ENCODE peak calls at places on chromosomes 7 and 10, in eight cellular contexts. N, I, J, B, A, F, Z and O are unnamed samples.

GRCh38 chr10:91287276-91287675 is 66.8 kb downstream of the PCGF5 start:
- DNase-seq in J (peak; percentile 14), B (peak; percentile 35), A (no peak), N (no peak), F (no peak), Z (no peak), I (no peak), O (no peak)

GRCh38 chr7:149734514-149735075 is 38.8 kb downstream of the ZNF467 start:
- DNase-seq in F (no peak), Z (no peak), N (no peak), A (no peak), J (no peak), I (no peak), B (peak; percentile 28), O (no peak)

GRCh38 chr7:100567751-100568175 is 5.9 kb downstream of the SAP25 start:
- DNase-seq in J (no peak), Z (no peak), I (peak; percentile 80), N (no peak), B (no peak), A (no peak), F (no peak), O (no peak)

GRCh38 chr7:25857376-25858067 is 294.5 kb upstream of the NFE2L3 start:
- DNase-seq in A (peak; percentile 62), I (no peak), F (peak; percentile 55), J (no peak), B (no peak), Z (peak; percentile 91), N (no peak), O (no peak)

GRCh38 chr7:32957326-32958045 is at the start of gene FKBP9:
- DNase-seq in Z (peak; percentile 90), A (peak; percentile 86), N (peak; percentile 70), I (no peak), B (peak; percentile 97), J (peak; percentile 88), F (peak; percentile 79), O (peak; percentile 82)

GRCh38 chr10:86152911-86153310 is 213.7 kb downstream of the GRID1 start:
- DNase-seq in J (no peak), B (no peak), Z (no peak), I (no peak), A (no peak), F (no peak), N (no peak), O (no peak)

GRCh38 chr10:6603142-6604125 is 23.4 kb upstream of the PRKCQ start:
- DNase-seq in A (no peak), I (no peak), F (no peak), Z (no peak), J (no peak), N (no peak), B (no peak), O (no peak)

GRCh38 chr7:105309235-105310156 is 79.2 kb downstream of the SRPK2 start:
- DNase-seq in B (no peak), F (no peak), N (no peak), J (no peak), Z (peak; percentile 59), A (peak; percentile 14), I (no peak), O (no peak)

GRCh38 chr7:45890902-45891461 is 2.7 kb downstream of the IGFBP1 start:
- DNase-seq in J (peak; percentile 33), I (peak; percentile 71), Z (peak; percentile 35), N (peak; percentile 42), B (no peak), F (peak; percentile 53), A (peak; percentile 49), O (peak; percentile 62)

GRCh38 chr10:79329529-79329928 is 17.7 kb upstream of the PPIF start:
- DNase-seq in I (no peak), F (no peak), A (no peak), Z (no peak), N (no peak), J (no peak), B (no peak), O (no peak)

GRCh38 chr7:20598479-20599419 is 16.7 kb upstream of the ABCB5 start:
- DNase-seq in N (peak; percentile 51), A (peak; percentile 68), F (peak; percentile 71), Z (peak; percentile 73), B (peak; percentile 4), J (peak; percentile 65), I (peak; percentile 81), O (peak; percentile 95)

GRCh38 chr10:88401671-88402347 is 181.3 kb downstream of the RNLS start:
- DNase-seq in B (no peak), I (no peak), J (peak; percentile 36), A (no peak), N (no peak), Z (no peak), F (peak; percentile 35), O (peak; percentile 16)

DNA sequence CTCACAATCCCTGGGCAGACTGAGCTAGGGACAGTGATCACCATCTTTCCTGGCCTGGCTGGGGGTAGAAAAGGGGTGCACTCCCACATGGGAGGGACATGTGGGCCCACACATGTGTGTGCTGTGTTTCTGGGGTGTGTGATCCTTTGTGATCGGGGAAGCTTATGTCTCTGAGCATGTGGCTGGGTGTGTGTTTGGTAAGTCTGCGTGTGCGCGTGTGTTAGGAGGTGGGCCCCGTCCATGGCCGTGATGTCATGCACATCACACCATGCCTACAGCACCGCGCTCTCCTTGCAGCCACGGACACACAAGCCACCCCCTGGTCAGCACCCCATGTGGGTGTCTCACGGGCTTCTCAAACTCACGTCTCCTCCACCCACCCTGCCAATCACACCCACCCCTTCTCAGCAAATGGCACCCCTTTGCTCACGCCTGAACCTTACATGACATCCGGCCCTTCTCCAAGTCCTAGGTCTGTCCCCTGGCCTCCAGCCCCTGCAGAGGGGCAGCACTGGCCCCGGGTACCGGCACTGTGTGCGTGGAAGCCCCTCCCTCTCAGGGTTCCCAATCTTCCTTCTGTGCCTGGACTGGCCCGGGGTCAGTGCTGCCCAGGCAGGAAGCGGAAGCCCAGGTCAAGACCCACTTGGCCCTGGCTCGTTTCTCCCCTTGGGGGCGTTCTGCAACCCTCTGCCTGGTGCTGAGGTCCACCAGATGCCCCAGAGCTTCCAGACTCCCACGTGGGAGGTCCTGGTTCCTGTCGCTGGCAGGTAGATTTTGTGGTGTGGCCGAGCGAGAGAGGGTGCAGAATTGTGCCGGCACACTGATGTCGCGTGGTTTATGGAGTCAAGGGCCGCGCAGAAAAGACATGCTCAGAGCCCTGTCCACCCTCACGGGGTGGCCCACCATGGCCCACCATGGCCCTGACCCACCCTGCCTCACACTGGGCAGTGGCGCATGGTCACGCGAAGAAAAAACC is 12.6 kb downstream of the SLC29A4 start:
- DNase-seq in Z (no peak), A (no peak), N (no peak), F (no peak), B (no peak), I (no peak), J (no peak), O (no peak)
- H3K4me2 ChIP-seq in Z (no peak overlapping the region), A (peak overlapping the region; percentile 93), N (peak overlapping the region; percentile 66), F (no peak overlapping the region), B (no peak overlapping the region), I (no peak overlapping the region), J (no peak overlapping the region), O (no peak overlapping the region)

GRCh38 chr10:17439552-17439951 is 14.8 kb downstream of the ST8SIA6 start:
- DNase-seq in I (no peak), N (no peak), Z (peak; percentile 31), J (no peak), A (no peak), B (no peak), F (no peak), O (no peak)

GRCh38 chr10:17450024-17450423 is 4.4 kb downstream of the ST8SIA6 start:
- DNase-seq in F (no peak), A (no peak), B (no peak), I (no peak), N (no peak), Z (no peak), J (no peak), O (no peak)

GRCh38 chr10:17444062-17444714 is 10.2 kb downstream of the ST8SIA6 start:
- DNase-seq in Z (no peak), I (no peak), B (no peak), N (no peak), F (peak; percentile 11), A (no peak), J (peak; percentile 17), O (peak; percentile 57)

GRCh38 chr10:17445400-17445998 is 8.9 kb downstream of the ST8SIA6 start:
- DNase-seq in J (no peak), F (no peak), B (peak; percentile 62), N (no peak), I (no peak), A (peak; percentile 15), Z (peak; percentile 20), O (no peak)
- H3K4me2 ChIP-seq in J (no peak overlapping the region), F (no peak overlapping the region), B (peak overlapping the region; percentile 56), N (no peak overlapping the region), I (no peak overlapping the region), A (no peak overlapping the region), Z (no peak overlapping the region), O (peak overlapping the region; percentile 17)

GRCh38 chr7:43784030-43785001 is 25.8 kb downstream of the BLVRA start:
- DNase-seq in F (peak; percentile 6), A (no peak), B (no peak), Z (no peak), J (peak; percentile 9), I (no peak), N (no peak), O (no peak)

GRCh38 chr7:43781726-43782607 is 23.5 kb downstream of the BLVRA start:
- DNase-seq in N (no peak), Z (no peak), J (peak; percentile 62), A (no peak), B (no peak), I (no peak), F (peak; percentile 62), O (no peak)

GRCh38 chr7:43782768-43783555 is 24.5 kb downstream of the BLVRA start:
- DNase-seq in I (no peak), B (no peak), N (no peak), J (no peak), F (no peak), Z (no peak), A (no peak), O (no peak)

DNA sequence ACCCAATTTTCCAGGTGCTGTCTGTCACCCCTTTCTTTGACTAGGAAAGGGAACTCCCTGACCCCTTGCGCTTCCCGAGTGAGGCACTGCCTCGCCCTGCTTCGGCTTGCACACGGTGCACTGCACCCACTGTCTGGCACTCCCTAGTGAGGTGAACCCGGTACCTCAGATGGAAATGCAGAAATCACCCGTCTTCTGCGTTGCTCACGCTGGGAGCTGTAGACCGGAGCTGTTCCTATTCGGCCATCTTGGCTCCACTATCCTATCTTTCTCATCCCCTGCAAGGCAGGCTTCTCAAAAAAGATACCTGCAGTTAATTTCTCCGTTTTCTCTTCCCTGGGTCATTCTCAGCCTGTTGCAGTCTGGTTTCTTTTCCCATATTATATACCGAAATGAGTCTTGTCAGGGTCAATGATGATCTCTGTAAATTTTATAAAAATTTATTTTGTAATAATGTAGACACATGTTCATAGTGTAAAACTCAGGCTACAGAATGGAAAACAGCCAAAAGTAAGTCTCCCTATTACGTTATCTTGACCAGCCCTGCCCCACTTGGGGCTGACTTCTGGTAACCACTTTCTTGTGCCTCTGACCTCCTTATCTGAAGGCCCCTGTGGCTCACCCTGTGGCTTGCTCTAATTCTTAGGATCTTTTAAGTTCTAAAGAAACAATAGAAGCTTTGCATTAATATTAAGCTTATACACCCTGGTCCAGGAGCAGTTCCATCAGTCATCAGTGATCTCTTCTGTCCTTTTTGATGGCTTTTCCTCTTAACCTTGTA is 20.7 kb downstream of the BLVRA start:
- DNase-seq in B (no peak), Z (no peak), I (no peak), A (no peak), N (no peak), F (no peak), J (no peak), O (no peak)
- H3K4me2 ChIP-seq in B (peak overlapping the region; percentile 73), Z (no peak overlapping the region), I (no peak overlapping the region), A (no peak overlapping the region), N (no peak overlapping the region), F (no peak overlapping the region), J (no peak overlapping the region), O (no peak overlapping the region)

GRCh38 chr7:157991351-157991750 is 596.3 kb downstream of the PTPRN2 start:
- DNase-seq in N (no peak), I (no peak), F (no peak), B (no peak), Z (no peak), J (no peak), A (no peak), O (no peak)
- H3K4me2 ChIP-seq in N (no peak overlapping the region), I (no peak overlapping the region), F (no peak overlapping the region), B (no peak overlapping the region), Z (no peak overlapping the region), J (no peak overlapping the region), A (no peak overlapping the region), O (no peak overlapping the region)